ENCODE peak calls at places on chromosomes 16 and 17, in four cellular contexts. G is gastrocnemius medialis, D is progenitor cell of endocrine pancreas, O is WERI-Rb-1. U is an unnamed sample.

GRCh38 chr17:48498168-48498840 is 32.5 kb downstream of the HOXB1 start:
- DNase-seq in G (no peak), D (no peak), O (peak; percentile 44), U (no peak)

GRCh38 chr16:180101-180920 is at the start of gene HBQ1:
- DNase-seq in G (no peak), D (peak; percentile 65), O (peak; percentile 61), U (peak; percentile 37)

GRCh38 chr17:5485270-5486205 is at the start of gene DERL2:
- DNase-seq in G (no peak), D (no peak), O (peak; percentile 78), U (no peak)

GRCh38 chr16:64615647-64616280 is 506.1 kb downstream of the CDH11 start:
- DNase-seq in G (no peak), D (no peak), O (peak; percentile 95), U (no peak)

GRCh38 chr16:69669577-69669976 is 56.8 kb downstream of the NQO1 start:
- DNase-seq in G (no peak), D (no peak), O (no peak), U (no peak)

GRCh38 chr17:75412455-75413317 is 7.2 kb upstream of the GRB2 start:
- DNase-seq in G (peak; percentile 56), D (peak; percentile 51), O (peak; percentile 78), U (peak; percentile 67)

GRCh38 chr17:77838748-77839147 is 119.8 kb upstream of the TNRC6C start:
- DNase-seq in G (peak; percentile 2), D (no peak), O (no peak), U (no peak)

GRCh38 chr17:59840908-59841666 is 51.7 kb downstream of the TUBD1 start:
- DNase-seq in G (no peak), D (no peak), O (no peak), U (no peak)

GRCh38 chr16:10122546-10122945 is 59.7 kb downstream of the GRIN2A start:
- DNase-seq in G (no peak), D (no peak), O (peak; percentile 14), U (no peak)

GRCh38 chr17:4833941-4834501 is 881 bp downstream of the MINK1 start:
- DNase-seq in G (no peak), D (no peak), O (no peak), U (no peak)

GRCh38 chr17:77570565-77570898 is 388.0 kb upstream of the TNRC6C start:
- DNase-seq in G (no peak), D (no peak), O (no peak), U (no peak)

GRCh38 chr16:13961099-13961811 is 41.3 kb downstream of the ERCC4 start:
- DNase-seq in G (no peak), D (no peak), O (no peak), U (no peak)

GRCh38 chr16:78551487-78552085 is 452.1 kb downstream of the WWOX start:
- DNase-seq in G (no peak), D (no peak), O (no peak), U (no peak)

GRCh38 chr16:11136600-11136999 is 119.4 kb downstream of the SOCS1 start:
- DNase-seq in G (no peak), D (no peak), O (no peak), U (no peak)

GRCh38 chr16:62978451-62978850 is 942.2 kb upstream of the CDH8 start:
- DNase-seq in G (no peak), D (no peak), O (no peak), U (no peak)

GRCh38 chr16:88593910-88594309 is 23.7 kb downstream of the ZC3H18 start:
- DNase-seq in G (no peak), D (no peak), O (no peak), U (no peak)

GRCh38 chr16:88593064-88593463 is 22.9 kb downstream of the ZC3H18 start:
- DNase-seq in G (no peak), D (no peak), O (no peak), U (no peak)

GRCh38 chr16:88591577-88592021 is 21.4 kb downstream of the ZC3H18 start:
- DNase-seq in G (peak; percentile 45), D (no peak), O (no peak), U (peak; percentile 28)

GRCh38 chr16:88595101-88595500 is 24.9 kb downstream of the ZC3H18 start:
- DNase-seq in G (no peak), D (no peak), O (no peak), U (no peak)

DNA sequence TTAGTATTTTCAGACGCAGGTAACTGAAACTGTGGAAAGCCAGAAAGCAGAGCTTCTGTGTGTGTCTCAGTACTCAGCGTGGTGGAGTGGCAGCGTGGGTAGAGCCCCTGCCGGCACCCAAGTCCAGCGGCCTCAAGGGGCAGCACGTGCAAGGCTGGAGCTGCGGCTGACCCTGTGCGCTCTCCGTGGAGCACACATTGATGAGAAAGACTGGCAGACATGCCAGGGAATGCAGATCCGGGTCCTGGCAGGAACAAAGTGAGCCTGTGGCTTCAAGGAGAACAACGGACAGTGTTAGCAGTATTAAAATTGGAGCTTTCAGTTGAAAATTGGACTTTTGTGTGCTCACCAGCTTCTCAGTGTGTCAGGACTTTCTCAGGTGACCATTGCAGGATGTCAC is 23.3 kb downstream of the ZC3H18 start:
- DNase-seq in G (no peak), D (no peak), O (no peak), U (no peak)
- TF ChIP-seq CTCF in G (no peak), D (no peak), O (no peak), U (no peak)

GRCh38 chr17:72587773-72588511 is 467.1 kb downstream of the SOX9 start:
- DNase-seq in G (no peak), D (no peak), O (no peak), U (no peak)
- TF ChIP-seq CTCF in G (no peak), D (peak; percentile 30), O (no peak), U (no peak)

DNA sequence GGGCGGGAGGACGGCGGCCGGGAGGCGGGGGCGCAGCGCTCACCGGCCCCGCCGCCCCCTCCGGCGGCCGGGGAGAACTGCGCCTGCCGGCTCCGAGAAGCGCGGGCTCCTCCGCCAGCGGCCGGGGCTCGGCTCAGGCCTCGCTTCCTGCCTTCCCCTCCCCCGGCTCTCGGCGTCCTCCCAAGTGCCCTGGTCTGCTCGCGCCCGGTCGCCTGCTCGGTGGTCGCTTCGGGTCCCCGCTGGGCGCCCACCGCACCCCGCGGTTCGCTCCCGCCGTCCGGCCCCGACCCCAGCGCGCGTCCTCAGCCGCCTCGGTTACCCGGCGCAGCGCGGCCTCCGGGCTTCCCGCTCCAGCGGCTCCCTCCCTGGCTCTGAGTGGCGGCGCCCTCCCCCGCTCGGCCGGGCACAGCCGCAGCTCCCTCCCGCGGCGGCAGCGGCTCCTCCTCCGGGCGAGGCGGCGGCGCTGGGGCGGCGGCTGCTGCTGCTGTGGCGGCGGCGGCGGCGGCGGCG is 294 bp downstream of the UBTF start:
- DNase-seq in G (peak; percentile 62), D (peak; percentile 62), O (no peak), U (peak; percentile 87)
- TF ChIP-seq CTCF in G (peak; percentile 47), D (peak; percentile 55), O (peak; percentile 56), U (no peak)

GRCh38 chr16:71863995-71864394 is 18.2 kb downstream of the ATXN1L start:
- DNase-seq in G (no peak), D (no peak), O (no peak), U (no peak)

GRCh38 chr16:71865173-71865863 is 18.7 kb downstream of the ZNF821 start:
- DNase-seq in G (no peak), D (no peak), O (no peak), U (no peak)

GRCh38 chr16:71870818-71871217 is 13.2 kb downstream of the ZNF821 start:
- DNase-seq in G (no peak), D (no peak), O (no peak), U (no peak)

GRCh38 chr16:71869089-71869488 is 14.9 kb downstream of the ZNF821 start:
- DNase-seq in G (no peak), D (no peak), O (no peak), U (no peak)

DNA sequence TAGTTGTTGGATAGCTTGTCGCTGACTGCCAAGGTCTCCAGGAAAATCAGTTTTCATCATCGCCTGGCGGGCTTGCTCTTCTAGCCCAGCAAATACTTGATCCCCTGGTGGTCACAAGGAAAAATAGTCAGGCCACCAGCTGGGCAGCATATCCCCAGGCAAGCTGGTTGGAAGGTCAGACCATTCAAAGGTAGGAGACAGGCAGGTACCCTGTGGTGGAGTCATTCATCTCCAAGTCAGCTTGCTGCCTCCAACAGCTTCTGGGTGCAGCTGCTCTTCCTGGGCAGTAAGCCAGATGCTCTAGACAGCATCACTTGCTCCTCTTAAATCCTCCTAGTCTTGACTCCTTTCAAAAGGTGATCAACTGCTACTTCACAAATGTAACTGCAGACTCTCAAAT is 16.0 kb downstream of the ZNF821 start:
- DNase-seq in G (no peak), D (no peak), O (no peak), U (no peak)
- TF ChIP-seq CTCF in G (no peak), D (no peak), O (no peak), U (no peak)

GRCh38 chr16:76441886-76442285 is 164.7 kb downstream of the CNTNAP4 start:
- DNase-seq in G (no peak), D (no peak), O (peak; percentile 45), U (no peak)
- TF ChIP-seq CTCF in G (no peak), D (no peak), O (no peak), U (no peak)

GRCh38 chr17:73434154-73434553 is 122.4 kb upstream of the CDC42EP4 start:
- DNase-seq in G (no peak), D (no peak), O (no peak), U (no peak)

GRCh38 chr17:73435412-73435811 is 123.6 kb upstream of the CDC42EP4 start:
- DNase-seq in G (no peak), D (no peak), O (no peak), U (no peak)

GRCh38 chr17:73439597-73439996 is 127.8 kb upstream of the CDC42EP4 start:
- DNase-seq in G (no peak), D (no peak), O (no peak), U (no peak)

GRCh38 chr17:73437826-73438225 is 126.0 kb upstream of the CDC42EP4 start:
- DNase-seq in G (no peak), D (no peak), O (no peak), U (no peak)

DNA sequence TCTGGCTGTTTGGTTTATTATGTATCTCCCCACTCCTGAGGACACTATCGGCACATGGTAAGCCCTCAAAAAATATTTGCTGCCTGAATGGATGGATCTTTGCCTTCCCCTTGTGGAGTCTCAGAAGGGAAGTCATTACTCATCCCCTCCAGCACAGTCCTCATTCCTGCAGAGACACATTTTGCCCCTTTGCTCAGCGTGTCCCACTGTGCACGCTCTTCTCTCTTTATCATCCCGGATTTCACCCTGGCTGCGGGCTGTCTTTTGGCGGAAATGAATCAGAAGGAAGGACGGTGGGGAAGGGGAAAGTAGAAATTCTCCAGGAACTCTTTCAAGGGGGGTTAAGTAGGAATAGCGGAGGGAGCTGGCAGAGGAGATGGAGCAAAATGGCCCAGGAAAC is 125.2 kb upstream of the CDC42EP4 start:
- DNase-seq in G (no peak), D (no peak), O (no peak), U (no peak)
- TF ChIP-seq CTCF in G (no peak), D (no peak), O (no peak), U (no peak)

U was measured in GM06990.